ENCODE peak calls at places on chromosomes 2 and 18, in four cellular contexts. One of them, this sample, is unnamed.

GRCh38 chr2:230416061-230416721 is at the start of gene SP100:
- DNase-seq in fibroblast of the conjunctiva: peak; percentile 69
- DNase-seq in astrocyte of the cerebellum: peak; percentile 59
- DNase-seq in kidney tubule cell: peak; percentile 87
- DNase-seq in this sample: peak; percentile 63

GRCh38 chr2:101803128-101803527 is 105.6 kb downstream of the MAP4K4 start:
- DNase-seq in kidney tubule cell: peak; percentile 88
- DNase-seq in astrocyte of the cerebellum: no peak
- DNase-seq in fibroblast of the conjunctiva: no peak
- DNase-seq in this sample: no peak

GRCh38 chr2:2825516-2826208 is 494.6 kb upstream of the MYT1L start:
- DNase-seq in kidney tubule cell: no peak
- DNase-seq in astrocyte of the cerebellum: no peak
- DNase-seq in fibroblast of the conjunctiva: no peak
- DNase-seq in this sample: no peak

GRCh38 chr18:57816208-57816999 is 13.3 kb upstream of the ATP8B1 start:
- DNase-seq in fibroblast of the conjunctiva: no peak
- DNase-seq in kidney tubule cell: peak; percentile 46
- DNase-seq in astrocyte of the cerebellum: no peak
- DNase-seq in this sample: no peak

GRCh38 chr2:160918909-160919503 is 241.2 kb upstream of the TANK start:
- DNase-seq in astrocyte of the cerebellum: no peak
- DNase-seq in fibroblast of the conjunctiva: no peak
- DNase-seq in kidney tubule cell: peak; percentile 61
- DNase-seq in this sample: no peak

GRCh38 chr2:120829633-120830025 is 94.0 kb downstream of the GLI2 start:
- DNase-seq in astrocyte of the cerebellum: no peak
- DNase-seq in fibroblast of the conjunctiva: no peak
- DNase-seq in kidney tubule cell: no peak
- DNase-seq in this sample: no peak

GRCh38 chr2:75134802-75135201 is 64.5 kb downstream of the TACR1 start:
- DNase-seq in fibroblast of the conjunctiva: no peak
- DNase-seq in astrocyte of the cerebellum: no peak
- DNase-seq in kidney tubule cell: no peak
- DNase-seq in this sample: no peak

GRCh38 chr18:77069931-77070330 is 62.7 kb downstream of the MBP start:
- DNase-seq in astrocyte of the cerebellum: no peak
- DNase-seq in kidney tubule cell: no peak
- DNase-seq in fibroblast of the conjunctiva: no peak
- DNase-seq in this sample: no peak

GRCh38 chr2:61135510-61135909 is 26.5 kb upstream of the C2orf74 start:
- DNase-seq in kidney tubule cell: peak; percentile 17
- DNase-seq in astrocyte of the cerebellum: peak; percentile 22
- DNase-seq in fibroblast of the conjunctiva: peak; percentile 37
- DNase-seq in this sample: peak; percentile 17

GRCh38 chr2:217987391-217987790 is 15.4 kb downstream of the TNS1 start:
- DNase-seq in kidney tubule cell: no peak
- DNase-seq in fibroblast of the conjunctiva: no peak
- DNase-seq in astrocyte of the cerebellum: no peak
- DNase-seq in this sample: no peak

This sample was measured in smooth muscle cell of the brain vasculature.